ENCODE peak calls at places on chromosomes 16 and 17, in five cellular contexts. H, V, Y, U and Q are unnamed samples.
A peak's percentile ranks its signal among the peaks of the same experiment; 100 is the strongest.

GRCh38 chr16:7342598-7342997 is 10.0 kb downstream of the RBFOX1 start:
- DNase-seq in H (no peak), V (no peak), Y (no peak), U (no peak), Q (no peak)

GRCh38 chr17:77425791-77426641 is 285.2 kb downstream of the SEC14L1 start:
- DNase-seq in H (no peak), V (peak; percentile 92), Y (peak; percentile 80), U (peak; percentile 79), Q (no peak)

GRCh38 chr16:65534121-65534528 is 412.3 kb upstream of the CDH11 start:
- DNase-seq in H (no peak), V (no peak), Y (no peak), U (peak; percentile 32), Q (no peak)

GRCh38 chr16:6827931-6828330 is 504.7 kb upstream of the RBFOX1 start:
- DNase-seq in H (no peak), V (no peak), Y (no peak), U (no peak), Q (no peak)

GRCh38 chr16:52680993-52681392 is 134.1 kb upstream of the TOX3 start:
- DNase-seq in H (no peak), V (no peak), Y (no peak), U (no peak), Q (no peak)

GRCh38 chr17:82226170-82226808 is 2.6 kb upstream of the SLC16A3 start:
- DNase-seq in H (no peak), V (no peak), Y (peak; percentile 64), U (no peak), Q (no peak)

GRCh38 chr17:76504117-76504516 is 2.9 kb upstream of the RHBDF2 start:
- DNase-seq in H (no peak), V (no peak), Y (no peak), U (no peak), Q (no peak)

GRCh38 chr16:76656951-76657498 is 379.8 kb downstream of the CNTNAP4 start:
- DNase-seq in H (no peak), V (no peak), Y (no peak), U (no peak), Q (no peak)

GRCh38 chr16:31880322-31880979 is 6.8 kb downstream of the ZNF267 start:
- DNase-seq in H (no peak), V (no peak), Y (no peak), U (peak; percentile 87), Q (no peak)

GRCh38 chr17:67421869-67422273 is 44.8 kb downstream of the PITPNC1 start:
- DNase-seq in H (no peak), V (peak; percentile 95), Y (no peak), U (peak; percentile 36), Q (no peak)

GRCh38 chr16:77881355-77882003 is 93.1 kb downstream of the VAT1L start:
- DNase-seq in H (no peak), V (no peak), Y (no peak), U (no peak), Q (no peak)

GRCh38 chr17:74257311-74257710 is 16.7 kb upstream of the DNAI2 start:
- DNase-seq in H (no peak), V (no peak), Y (no peak), U (no peak), Q (no peak)

GRCh38 chr16:28923652-28924398 is 1.2 kb downstream of the RABEP2 start:
- DNase-seq in H (no peak), V (no peak), Y (no peak), U (no peak), Q (no peak)

GRCh38 chr17:75693500-75694481 is 26.7 kb downstream of the SAP30BP start:
- DNase-seq in H (peak; percentile 78), V (peak; percentile 85), Y (peak; percentile 97), U (peak; percentile 81), Q (no peak)

GRCh38 chr17:72838068-72838467 is 254.4 kb downstream of the SLC39A11 start:
- DNase-seq in H (no peak), V (no peak), Y (no peak), U (no peak), Q (no peak)

GRCh38 chr17:45681706-45682105 is 102.4 kb upstream of the CRHR1 start:
- DNase-seq in H (no peak), V (no peak), Y (no peak), U (no peak), Q (no peak)

GRCh38 chr17:37494401-37494831 is 4.7 kb downstream of the DUSP14 start:
- DNase-seq in H (no peak), V (no peak), Y (no peak), U (peak; percentile 47), Q (no peak)

GRCh38 chr17:32769846-32770245 is 107.1 kb downstream of the MYO1D start:
- DNase-seq in H (no peak), V (peak; percentile 38), Y (no peak), U (no peak), Q (no peak)

GRCh38 chr16:22014271-22014873 is 6.5 kb downstream of the MOSMO start:
- DNase-seq in H (no peak), V (no peak), Y (no peak), U (no peak), Q (no peak)

DNA sequence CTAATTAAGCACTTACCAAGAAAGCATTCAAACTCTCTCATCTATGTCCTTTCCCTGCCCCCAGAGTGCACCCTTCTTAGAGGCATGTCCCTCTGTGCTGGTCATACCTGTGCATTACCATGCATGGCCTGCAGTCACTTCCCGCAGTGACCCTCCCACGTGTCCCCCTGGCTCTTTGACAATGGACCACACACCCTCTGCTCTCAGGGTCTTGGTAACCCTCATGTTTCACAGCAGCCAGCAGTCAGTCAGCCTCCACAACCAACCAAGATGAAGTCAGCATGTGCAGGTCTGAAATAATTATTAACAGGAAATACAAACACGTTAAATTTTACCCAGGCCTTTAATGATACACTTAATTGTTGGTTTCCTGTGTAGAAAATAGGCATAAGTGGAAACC is 10.1 kb downstream of the KRT33A start:
- DNase-seq in H (no peak), V (no peak), Y (no peak), U (no peak), Q (no peak)
- TF ChIP-seq CTCF in H (no peak), V (no peak), Y (no peak), U (no peak), Q (no peak)

DNA sequence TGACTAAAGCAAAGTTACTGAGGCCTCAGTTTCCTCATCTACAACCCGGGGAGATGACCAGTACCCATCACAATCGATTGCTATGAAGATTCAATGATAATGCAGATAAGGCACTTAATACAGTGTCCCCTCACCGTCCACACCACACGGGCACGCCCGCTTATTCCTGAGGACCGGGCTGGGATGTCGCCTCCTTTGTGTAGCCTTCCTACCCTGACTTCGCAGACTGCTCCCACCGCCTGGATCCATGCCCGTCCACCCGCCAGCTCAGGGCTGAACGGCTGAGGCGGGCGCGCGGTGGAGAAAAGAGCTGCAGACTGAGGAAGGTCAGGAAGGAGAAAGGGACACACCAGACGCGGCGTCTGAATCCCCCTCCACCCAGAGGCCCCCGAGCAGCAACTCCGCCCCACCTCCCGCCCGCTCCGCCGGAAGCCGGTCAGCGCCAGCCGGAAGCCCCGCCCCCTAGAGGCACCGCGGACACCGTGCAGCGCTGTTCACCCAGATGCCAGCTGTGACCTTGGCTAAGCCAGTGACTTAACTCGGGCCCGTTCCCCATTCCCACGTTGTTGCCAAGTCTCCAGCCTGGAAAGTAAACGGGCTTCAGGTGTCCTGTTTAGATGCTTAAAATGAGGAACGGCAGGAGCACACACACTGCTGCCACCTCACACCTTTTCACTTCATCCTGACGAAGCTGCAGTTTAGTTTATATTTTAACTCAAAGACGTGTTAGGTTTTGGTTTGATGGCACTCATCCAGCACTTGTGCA is at the start of gene KRABD2:
- DNase-seq in H (peak; percentile 76), V (peak; percentile 92), Y (peak; percentile 92), U (peak; percentile 87), Q (peak; percentile 90)
- TF ChIP-seq CTCF in H (peak; percentile 64), V (peak; percentile 38), Y (peak; percentile 58), U (peak; percentile 58), Q (peak; percentile 72)

GRCh38 chr16:2082983-2083364 is 35.2 kb downstream of the TSC2 start:
- DNase-seq in H (no peak), V (no peak), Y (no peak), U (no peak), Q (no peak)

GRCh38 chr16:2082171-2082982 is 34.6 kb downstream of the TSC2 start:
- DNase-seq in H (no peak), V (peak; percentile 36), Y (no peak), U (peak; percentile 45), Q (no peak)

GRCh38 chr16:2081201-2081600 is 33.4 kb downstream of the TSC2 start:
- DNase-seq in H (no peak), V (no peak), Y (no peak), U (no peak), Q (no peak)

GRCh38 chr16:2079991-2080390 is 32.2 kb downstream of the TSC2 start:
- DNase-seq in H (no peak), V (no peak), Y (no peak), U (no peak), Q (no peak)

GRCh38 chr16:2081685-2082084 is 33.9 kb downstream of the TSC2 start:
- DNase-seq in H (no peak), V (no peak), Y (no peak), U (no peak), Q (no peak)
- TF ChIP-seq CTCF in H (no peak), V (no peak), Y (no peak), U (no peak), Q (no peak)

DNA sequence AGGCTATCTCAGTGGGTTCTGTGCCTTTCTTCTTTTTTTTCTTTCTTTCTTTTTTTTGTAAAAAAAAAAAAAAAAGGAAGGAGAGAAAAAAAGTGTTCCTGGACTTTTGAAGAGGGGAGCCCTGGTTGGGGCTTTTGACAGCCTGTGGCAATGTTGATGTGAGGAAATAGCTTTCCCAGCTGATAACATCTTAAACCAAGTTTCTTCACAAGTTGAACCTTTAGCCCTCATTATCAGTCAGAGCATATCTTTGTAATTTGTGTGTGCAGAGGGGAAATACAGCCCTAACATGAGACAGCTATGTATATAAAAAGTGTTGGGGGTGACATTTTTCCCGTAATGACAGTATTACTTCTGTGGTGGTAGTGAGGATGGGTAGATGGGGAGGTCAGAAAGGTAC is 221.1 kb downstream of the FTO start:
- DNase-seq in H (no peak), V (no peak), Y (no peak), U (peak; percentile 18), Q (no peak)
- TF ChIP-seq CTCF in H (no peak), V (no peak), Y (no peak), U (no peak), Q (no peak)

DNA sequence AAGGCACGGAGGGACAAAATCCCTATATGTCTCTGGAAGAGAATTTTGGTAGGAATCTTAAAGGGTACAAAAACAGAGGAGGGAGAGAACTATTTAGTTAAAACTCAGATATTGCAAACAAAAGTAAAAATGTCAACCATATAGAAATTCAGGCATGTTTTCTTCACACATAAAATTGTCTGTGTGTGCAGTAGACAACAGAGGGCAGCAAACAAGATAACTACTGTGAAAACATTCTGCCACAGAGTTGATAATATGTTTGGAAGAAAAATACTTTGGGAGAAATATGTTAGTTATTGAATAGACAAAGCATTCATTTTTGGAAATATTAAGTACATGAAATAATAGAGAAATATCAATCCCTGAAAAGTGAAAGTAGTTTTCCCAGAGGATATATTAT is 56.2 kb downstream of the SNX11 start:
- DNase-seq in H (no peak), V (no peak), Y (no peak), U (no peak), Q (no peak)
- TF ChIP-seq CTCF in H (peak; percentile 12), V (peak; percentile 24), Y (no peak), U (peak; percentile 17), Q (no peak)

GRCh38 chr17:42554250-42555121 is 1.8 kb downstream of the HSD17B1 start:
- DNase-seq in H (peak; percentile 77), V (peak; percentile 82), Y (peak; percentile 91), U (peak; percentile 85), Q (peak; percentile 81)
- TF ChIP-seq CTCF in H (no peak), V (no peak), Y (no peak), U (no peak), Q (no peak)

GRCh38 chr16:75096730-75097129 is 19.9 kb downstream of the LDHD start:
- DNase-seq in H (no peak), V (no peak), Y (no peak), U (no peak), Q (no peak)
- TF ChIP-seq CTCF in H (no peak), V (no peak), Y (no peak), U (peak; percentile 26), Q (peak; percentile 64)